ENCODE peak calls at places on chromosomes 3 and 15, in nine cellular contexts. J is GM23248; K is CD8-positive, alpha-beta memory T cell; Y is fibroblast of lung; M is neuronal stem cell; V is left lung; I is tibial nerve; A is naive thymus-derived CD4-positive, alpha-beta T cell; U is body of pancreas. G is an unnamed sample.

GRCh38 chr3:170714151-170714550 is 128.3 kb upstream of the SLC7A14 start:
- DNase-seq in Y (peak; percentile 53), M (no peak), J (peak; percentile 77), A (no peak), V (no peak), I (no peak), U (no peak), K (no peak), G (no peak)

GRCh38 chr3:12287727-12288465 is 974 bp upstream of the PPARG start:
- DNase-seq in Y (peak; percentile 47), A (no peak), U (peak; percentile 32), K (no peak), V (peak; percentile 56), M (peak; percentile 44), I (no peak), J (peak; percentile 63), G (peak; percentile 25)

GRCh38 chr15:82647045-82647834 is at the start of gene CPEB1:
- DNase-seq in Y (peak; percentile 51), U (peak; percentile 62), M (no peak), A (peak; percentile 33), V (no peak), I (peak; percentile 22), K (peak; percentile 59), J (peak; percentile 81), G (peak; percentile 72)

GRCh38 chr3:15325228-15325627 is 7.2 kb downstream of the SH3BP5 start:
- DNase-seq in K (no peak), V (no peak), U (no peak), Y (no peak), M (no peak), A (no peak), I (no peak), J (peak; percentile 88), G (peak; percentile 58)

GRCh38 chr3:119891944-119892721 is 110.2 kb downstream of the NR1I2 start:
- DNase-seq in U (peak; percentile 19), A (peak; percentile 44), Y (peak; percentile 86), I (peak; percentile 68), J (peak; percentile 83), K (peak; percentile 51), M (peak; percentile 54), V (no peak), G (peak; percentile 33)

GRCh38 chr3:53045784-53046170 is at the start of gene SFMBT1:
- DNase-seq in Y (peak; percentile 52), J (peak; percentile 75), K (peak; percentile 72), I (peak; percentile 19), V (peak; percentile 64), M (peak; percentile 76), A (peak; percentile 75), U (peak; percentile 82), G (peak; percentile 76)

GRCh38 chr15:85621096-85621495 is 173.6 kb downstream of the KLHL25 start:
- DNase-seq in V (no peak), A (no peak), Y (no peak), K (no peak), M (no peak), J (peak; percentile 86), I (no peak), U (no peak), G (peak; percentile 24)

GRCh38 chr15:66294157-66294931 is 976 bp downstream of the DIS3L start:
- DNase-seq in U (peak; percentile 27), J (peak; percentile 83), A (no peak), M (peak; percentile 37), V (no peak), Y (peak; percentile 57), I (peak; percentile 12), K (no peak), G (peak; percentile 35)

GRCh38 chr3:42749753-42750231 is 23.3 kb downstream of the CCDC13 start:
- DNase-seq in A (no peak), V (peak; percentile 31), J (peak; percentile 57), U (no peak), K (no peak), I (no peak), Y (peak; percentile 30), M (no peak), G (no peak)

GRCh38 chr15:50753463-50753862 is 12.0 kb downstream of the SPPL2A start:
- DNase-seq in U (no peak), M (no peak), I (no peak), A (no peak), Y (peak; percentile 63), V (no peak), K (no peak), J (no peak), G (no peak)

GRCh38 chr3:126519506-126520455 is 2.2 kb upstream of the UROC1 start:
- DNase-seq in A (no peak), K (no peak), J (no peak), Y (no peak), V (peak; percentile 26), M (no peak), U (no peak), I (no peak), G (no peak)

GRCh38 chr15:67416891-67417290 is 104.0 kb upstream of the C15orf61 start:
- DNase-seq in M (no peak), V (no peak), Y (no peak), J (no peak), I (no peak), A (no peak), K (no peak), U (no peak), G (no peak)

GRCh38 chr15:83053151-83053550 is 13.9 kb downstream of the BTBD1 start:
- DNase-seq in Y (peak; percentile 79), V (no peak), M (no peak), K (no peak), A (no peak), J (peak; percentile 76), U (no peak), I (no peak), G (no peak)

GRCh38 chr3:127483005-127483641 is 107.4 kb downstream of the TPRA1 start:
- DNase-seq in Y (no peak), J (no peak), I (no peak), V (peak; percentile 19), U (no peak), M (no peak), A (no peak), K (no peak), G (no peak)

GRCh38 chr15:82646250-82647044 is 716 bp downstream of the CPEB1 start:
- DNase-seq in I (no peak), U (peak; percentile 69), M (no peak), A (no peak), J (peak; percentile 25), V (no peak), K (peak; percentile 8), Y (no peak), G (peak; percentile 52)

GRCh38 chr3:27713066-27713400 is 9.1 kb downstream of the EOMES start:
- DNase-seq in V (no peak), Y (no peak), U (no peak), J (no peak), M (no peak), A (no peak), K (no peak), I (no peak), G (no peak)

GRCh38 chr15:43249699-43250203 is 17.0 kb downstream of the TGM5 start:
- DNase-seq in V (no peak), Y (peak; percentile 50), I (no peak), A (no peak), J (peak; percentile 76), M (no peak), U (no peak), K (no peak), G (no peak)

GRCh38 chr3:183377307-183377959 is 51.0 kb downstream of the MCF2L2 start:
- DNase-seq in M (no peak), K (no peak), U (no peak), I (no peak), A (no peak), Y (no peak), J (no peak), V (no peak), G (no peak)

GRCh38 chr15:60854858-60855568 is 374.1 kb downstream of the RORA start:
- DNase-seq in I (no peak), Y (no peak), A (no peak), M (no peak), U (no peak), K (no peak), J (no peak), V (no peak), G (no peak)

GRCh38 chr3:72247645-72248388 is 462.9 kb upstream of the PROK2 start:
- DNase-seq in A (no peak), M (no peak), V (no peak), I (no peak), K (no peak), J (no peak), Y (no peak), U (peak; percentile 72), G (no peak)

GRCh38 chr3:142213298-142213697 is 12.1 kb downstream of the GK5 start:
- DNase-seq in J (peak; percentile 31), I (peak; percentile 55), Y (peak; percentile 68), A (no peak), U (no peak), M (no peak), V (no peak), K (no peak), G (peak; percentile 45)

DNA sequence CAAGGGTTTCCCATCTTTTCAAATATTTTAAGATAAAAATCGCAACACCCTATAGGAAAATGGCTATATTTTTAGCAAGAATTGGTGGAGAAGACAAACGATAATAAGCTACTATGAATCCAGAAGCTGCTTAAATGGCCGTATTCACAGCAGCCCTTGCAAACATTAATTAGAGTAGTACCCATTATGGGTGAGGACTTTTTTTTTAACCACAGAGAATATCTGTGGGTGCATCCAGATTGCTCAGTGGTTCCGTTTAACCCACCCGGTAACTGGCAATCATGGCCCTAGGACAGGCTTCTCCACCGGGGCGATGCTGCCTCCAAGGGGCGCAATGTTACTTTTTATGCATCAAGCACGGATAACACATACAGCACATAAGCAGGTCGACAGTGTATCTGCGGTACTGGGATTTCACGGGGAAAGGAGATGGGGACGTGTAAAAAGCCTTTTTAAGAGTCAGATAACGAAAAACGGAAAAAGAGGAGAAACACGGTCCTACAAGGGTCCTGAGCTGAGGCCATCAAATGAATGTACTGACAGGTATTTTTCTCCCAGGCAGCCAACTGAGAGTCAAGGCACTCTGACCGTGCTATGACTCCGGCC is 968 bp upstream of the TMEM266 start:
- DNase-seq in A (no peak), M (peak; percentile 15), Y (peak; percentile 14), J (peak; percentile 20), I (no peak), V (no peak), K (no peak), U (peak; percentile 62), G (peak; percentile 21)
- H3K4me3 ChIP-seq in A (peak overlapping the region; percentile 8), M (peak overlapping the region; percentile 52), Y (peak overlapping the region; percentile 52), J (peak overlapping the region; percentile 76), I (peak overlapping the region; percentile 64), V (peak overlapping the region; percentile 50), K (peak overlapping the region; percentile 8), U (peak overlapping the region; percentile 62), G (peak overlapping the region; percentile 68)

GRCh38 chr3:37137516-37137915 is 36.9 kb downstream of the LRRFIP2 start:
- DNase-seq in J (no peak), U (no peak), K (no peak), I (no peak), V (no peak), A (no peak), Y (peak; percentile 42), M (no peak), G (no peak)
- H3K4me1 ChIP-seq in J (peaks cover 31% of the 10 kb centered on the region), U (peaks cover 5% of the 10 kb centered on the region), K (no peaks in the 10 kb centered on the region), I (no peaks in the 10 kb centered on the region), V (peaks cover 3% of the 10 kb centered on the region), A (no peaks in the 10 kb centered on the region), Y (peaks cover 10% of the 10 kb centered on the region), M (no peaks in the 10 kb centered on the region), G (no peaks in the 10 kb centered on the region)

GRCh38 chr15:49155110-49155833 is at the start of gene COPS2:
- DNase-seq in A (peak; percentile 96), V (peak; percentile 95), M (peak; percentile 99), I (peak; percentile 95), J (peak; percentile 99), U (peak; percentile 96), K (peak; percentile 94), Y (peak; percentile 99), G (peak; percentile 98)
- H3K27ac ChIP-seq in A (peak within 1 kb of the TSS; percentile 93), V (peak within 1 kb of the TSS; percentile 95), M (peak within 1 kb of the TSS; percentile 72), I (peak within 1 kb of the TSS; percentile 96), J (peak within 1 kb of the TSS; percentile 91), U (peak within 1 kb of the TSS; percentile 76), K (peak within 1 kb of the TSS; percentile 92), Y (peak within 1 kb of the TSS; percentile 95), G (peak within 1 kb of the TSS; percentile 95)

GRCh38 chr3:136456196-136456595 is 206.1 kb downstream of the PCCB start:
- DNase-seq in U (no peak), Y (no peak), I (no peak), J (no peak), A (no peak), K (no peak), M (no peak), V (no peak), G (no peak)
- H3K4me3 ChIP-seq in U (no peak overlapping the region), Y (no peak overlapping the region), I (no peak overlapping the region), J (no peak overlapping the region), A (no peak overlapping the region), K (no peak overlapping the region), M (no peak overlapping the region), V (no peak overlapping the region), G (no peak overlapping the region)